ENCODE peak calls at places on chromosomes 16 and 17, in six cellular contexts. E is adrenal gland; V is fibroblast of lung; B is K562; G is neural progenitor cell; O is CD8-positive, alpha-beta memory T cell. M is an unnamed sample. For H3K9me3 and H3K27me3, the result is how much of the 10 kb centered on the place peaks cover.

GRCh38 chr16:79170565-79171242 is 429.8 kb downstream of the MAF start:
- DNase-seq in E (peak), V (peak), B (no peak), G (no peak), O (no peak), M (no peak)

GRCh38 chr16:85328665-85329058 is 216.4 kb upstream of the CIBAR2 start:
- DNase-seq in E (no peak), V (no peak), B (peak), G (peak), O (no peak), M (no peak)

GRCh38 chr17:16117149-16117548 is 98.2 kb downstream of the NCOR1 start:
- DNase-seq in E (no peak), V (no peak), B (no peak), G (no peak), O (no peak), M (no peak)

GRCh38 chr16:29806641-29807425 is 504 bp downstream of the MAZ start:
- DNase-seq in E (peak), V (no peak), B (peak), G (peak), O (peak), M (peak)

GRCh38 chr17:53032861-53033271 is 789.9 kb upstream of the KIF2B start:
- DNase-seq in E (no peak), V (peak), B (no peak), G (peak), O (no peak), M (no peak)

GRCh38 chr16:73058616-73059409 is 10.9 kb upstream of the ZFHX3 start:
- DNase-seq in E (peak), V (peak), B (peak), G (peak), O (no peak), M (no peak)

GRCh38 chr16:50837324-50837723 is 95.4 kb downstream of the CYLD start:
- DNase-seq in E (no peak), V (no peak), B (no peak), G (no peak), O (no peak), M (no peak)

GRCh38 chr17:72099919-72100318 is 20.9 kb upstream of the SOX9 start:
- DNase-seq in E (no peak), V (peak), B (no peak), G (no peak), O (no peak), M (no peak)

GRCh38 chr16:54285414-54286066 is 1.0 kb downstream of the IRX3 start:
- DNase-seq in E (no peak), V (no peak), B (no peak), G (peak), O (no peak), M (no peak)

GRCh38 chr16:65667013-65667578 is 545.2 kb upstream of the CDH11 start:
- DNase-seq in E (no peak), V (peak), B (no peak), G (peak), O (no peak), M (no peak)

GRCh38 chr17:867896-868489 is 85.8 kb downstream of the MRM3 start:
- DNase-seq in E (no peak), V (no peak), B (no peak), G (no peak), O (no peak), M (no peak)

GRCh38 chr16:65889533-65889966 is 476.9 kb upstream of the CDH5 start:
- DNase-seq in E (no peak), V (no peak), B (no peak), G (no peak), O (no peak), M (no peak)

GRCh38 chr17:79036609-79037008 is 12.6 kb downstream of the C1QTNF1 start:
- DNase-seq in E (peak), V (peak), B (no peak), G (no peak), O (no peak), M (no peak)

GRCh38 chr17:13337864-13338371 is 263.8 kb downstream of the HS3ST3A1 start:
- DNase-seq in E (peak), V (peak), B (peak), G (peak), O (no peak), M (peak)

GRCh38 chr17:37708008-37708615 is 36.7 kb downstream of the HNF1B start:
- DNase-seq in E (no peak), V (no peak), B (no peak), G (no peak), O (no peak), M (no peak)

GRCh38 chr16:68902376-68903345 is 59.3 kb downstream of the TANGO6 start:
- DNase-seq in E (peak), V (peak), B (peak), G (peak), O (no peak), M (peak)

GRCh38 chr16:52090080-52090479 is 456.9 kb downstream of the TOX3 start:
- DNase-seq in E (no peak), V (no peak), B (no peak), G (no peak), O (no peak), M (no peak)

GRCh38 chr17:12627776-12628491 is 37.8 kb upstream of the MYOCD start:
- DNase-seq in E (no peak), V (peak), B (no peak), G (no peak), O (no peak), M (no peak)

GRCh38 chr17:81664051-81664470 is 2.3 kb downstream of the OXLD1 start:
- DNase-seq in E (no peak), V (no peak), B (no peak), G (no peak), O (no peak), M (no peak)

GRCh38 chr17:64599187-64599676 is 62.9 kb downstream of the SMURF2 start:
- DNase-seq in E (no peak), V (no peak), B (peak), G (peak), O (peak), M (peak)

GRCh38 chr17:68451650-68452354 is 5.5 kb downstream of the WIPI1 start:
- DNase-seq in E (no peak), V (no peak), B (no peak), G (no peak), O (no peak), M (no peak)

GRCh38 chr17:17344507-17345293 is 41.5 kb downstream of the NT5M start:
- DNase-seq in E (no peak), V (no peak), B (no peak), G (no peak), O (no peak), M (no peak)

GRCh38 chr16:25966172-25967097 is 274.7 kb downstream of the HS3ST4 start:
- DNase-seq in E (no peak), V (no peak), B (no peak), G (no peak), O (no peak), M (peak)

GRCh38 chr17:11366451-11366850 is 125.4 kb downstream of the SHISA6 start:
- DNase-seq in E (no peak), V (no peak), B (no peak), G (no peak), O (no peak), M (no peak)

GRCh38 chr17:81513669-81514484 is 1.3 kb upstream of the ACTG1 start:
- DNase-seq in E (peak), V (peak), B (peak), G (peak), O (no peak), M (peak)

GRCh38 chr17:63069245-63069644 is 103.2 kb downstream of the TANC2 start:
- DNase-seq in E (no peak), V (no peak), B (no peak), G (no peak), O (no peak), M (no peak)

GRCh38 chr17:3981455-3981854 is 17.2 kb upstream of the ATP2A3 start:
- DNase-seq in E (no peak), V (no peak), B (no peak), G (no peak), O (no peak), M (no peak)

GRCh38 chr16:11560701-11561439 is 25.8 kb downstream of the LITAF start:
- DNase-seq in E (peak), V (peak), B (no peak), G (peak), O (peak), M (peak)

GRCh38 chr17:8598913-8599312 is 31.6 kb downstream of the MYH10 start:
- DNase-seq in E (no peak), V (no peak), B (no peak), G (no peak), O (no peak), M (no peak)

GRCh38 chr17:73605444-73605843 is 38.8 kb downstream of the SDK2 start:
- DNase-seq in E (no peak), V (no peak), B (no peak), G (no peak), O (no peak), M (no peak)

GRCh38 chr16:68951991-68952877 is 108.9 kb downstream of the TANGO6 start:
- DNase-seq in E (no peak), V (no peak), B (no peak), G (no peak), O (no peak), M (no peak)

GRCh38 chr17:65856865-65857264 is 295.4 kb upstream of the AXIN2 start:
- DNase-seq in E (no peak), V (peak), B (no peak), G (no peak), O (no peak), M (no peak)

GRCh38 chr17:60601443-60602384 is 1.7 kb downstream of the PPM1D start:
- DNase-seq in E (peak), V (peak), B (peak), G (peak), O (no peak), M (peak)

DNA sequence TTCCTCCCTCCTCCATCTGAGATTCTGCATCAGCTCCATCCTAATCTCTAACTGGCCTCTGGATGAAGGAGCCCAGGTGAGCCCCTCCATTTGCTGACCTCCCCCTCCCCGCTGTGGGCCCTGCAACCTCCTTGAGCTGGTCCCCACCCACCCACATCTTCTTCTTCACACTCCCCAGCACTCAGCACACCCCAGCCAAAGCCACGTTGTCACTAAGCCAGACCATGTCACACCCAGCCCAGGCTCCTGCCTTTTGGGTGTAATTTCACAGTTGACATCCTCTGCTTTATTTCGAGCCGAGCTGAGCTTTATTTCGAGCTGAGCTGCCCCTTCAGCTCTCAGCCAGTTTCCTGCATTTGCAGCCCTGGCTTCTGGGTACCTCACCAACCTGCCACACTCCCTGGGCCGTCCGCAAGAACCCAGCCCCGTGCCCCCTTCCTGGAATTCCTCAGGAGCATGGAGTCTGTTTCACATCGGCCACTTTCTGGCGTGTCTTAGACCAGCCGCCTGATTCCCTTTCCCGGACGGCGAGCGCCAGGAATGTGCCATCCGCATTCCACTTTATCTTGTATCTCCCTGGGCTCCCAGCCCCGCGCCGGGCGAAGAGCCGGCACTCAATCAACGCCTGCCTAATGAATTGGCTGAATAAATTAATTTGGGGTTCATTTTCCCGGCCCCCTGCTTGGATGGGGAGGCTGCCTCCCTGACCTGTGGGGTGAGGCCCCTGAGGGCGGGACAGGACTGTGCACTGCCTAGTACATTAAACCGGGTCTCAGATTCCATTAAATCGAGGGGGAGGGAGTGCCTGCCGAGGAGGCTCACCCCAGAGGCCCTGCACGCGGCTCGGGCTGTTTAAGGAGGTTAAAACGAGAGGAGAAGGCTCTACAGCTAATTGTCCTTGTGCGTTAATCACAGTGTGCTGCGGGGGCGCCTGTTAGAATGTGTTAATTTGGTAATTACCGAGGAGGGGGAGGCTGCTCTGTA is 282.4 kb upstream of the TNRC6C start:
- DNase-seq in E (no peak), V (no peak), B (no peak), G (peak), O (no peak), M (no peak)
- H3K27ac ChIP-seq in E (no peak), V (no peak), B (no peak), G (peak), O (no peak), M (no peak)

GRCh38 chr17:70040336-70040735 is 34.7 kb upstream of the KCNJ16 start:
- DNase-seq in E (no peak), V (peak), B (no peak), G (no peak), O (no peak), M (no peak)
- H3K9me3 ChIP-seq in E (under half), V (under half), B (under half), G (under half), O (under half), M (under half)

DNA sequence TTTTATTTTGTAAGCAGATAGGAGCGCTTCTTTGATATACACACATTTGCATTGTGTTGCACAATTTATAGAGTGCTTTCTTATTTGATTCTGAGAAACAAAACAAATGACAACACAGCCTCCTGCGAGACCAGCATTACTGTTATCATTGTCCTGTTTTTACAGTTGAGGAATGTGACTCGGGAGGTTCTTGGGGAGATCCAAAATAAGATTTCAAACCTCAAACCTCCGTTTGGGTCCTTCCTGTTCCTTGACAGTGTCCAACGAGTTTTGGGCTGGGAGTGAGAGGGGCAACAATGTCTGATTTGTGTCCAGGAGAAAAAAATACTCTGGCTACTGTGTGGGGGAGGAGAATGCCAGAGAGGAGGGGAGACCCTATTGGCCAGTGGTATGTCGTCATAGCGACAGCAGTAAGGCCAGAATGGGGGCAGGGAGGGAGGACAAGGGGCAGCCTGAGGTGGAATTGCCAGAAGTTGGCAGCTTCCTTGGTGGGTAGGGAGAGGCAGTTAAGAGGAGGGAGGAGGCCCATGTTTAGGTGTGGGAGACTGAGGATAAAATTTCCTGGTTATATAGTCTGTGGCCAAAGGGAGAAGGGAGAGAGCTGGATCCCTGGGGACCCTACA is 45.5 kb downstream of the TMEM132E start:
- DNase-seq in E (no peak), V (no peak), B (no peak), G (peak), O (no peak), M (no peak)
- H3K27me3 ChIP-seq in E (under half), V (under half), B (under half), G (under half), O (under half), M (under half)

GRCh38 chr17:59434429-59434828 is 103.0 kb downstream of the YPEL2 start:
- DNase-seq in E (no peak), V (no peak), B (no peak), G (no peak), O (no peak), M (no peak)
- H3K27ac ChIP-seq in E (no peak), V (no peak), B (no peak), G (no peak), O (no peak), M (no peak)

M was measured in CD4-positive, CD25-positive, alpha-beta regulatory T cell.